ENCODE peak calls at places on chromosome 12, in ten cellular contexts. M is ovary, Y is spleen, W is lower leg skin, T is transverse colon, C is endothelial cell of umbilical vein, F is esophagus squamous epithelium, G is uterus, A is sigmoid colon, Z is suprapubic skin. J is an unnamed sample.

GRCh38 chr12:84357314-84357713 is 555.3 kb downstream of the SLC6A15 start:
- DNase-seq in M (no peak), Y (no peak), W (no peak), T (no peak), C (no peak), F (no peak), G (no peak), A (no peak), Z (no peak), J (no peak)

GRCh38 chr12:132316497-132317232 is 12.7 kb downstream of the GALNT9 start:
- DNase-seq in M (no peak), Y (no peak), W (no peak), T (no peak), C (no peak), F (no peak), G (no peak), A (no peak), Z (no peak), J (no peak)

GRCh38 chr12:46269429-46270241 is 792 bp upstream of the SLC38A1 start:
- DNase-seq in M (peak; percentile 20), Y (no peak), W (no peak), T (peak; percentile 63), C (no peak), F (no peak), G (no peak), A (no peak), Z (no peak), J (no peak)

GRCh38 chr12:116863275-116863767 is 17.9 kb downstream of the HRK start:
- DNase-seq in M (no peak), Y (no peak), W (no peak), T (peak; percentile 49), C (peak; percentile 13), F (no peak), G (no peak), A (no peak), Z (no peak), J (no peak)

GRCh38 chr12:15443611-15444010 is 121.3 kb downstream of the PTPRO start:
- DNase-seq in M (no peak), Y (no peak), W (no peak), T (no peak), C (no peak), F (no peak), G (no peak), A (no peak), Z (no peak), J (no peak)

GRCh38 chr12:58171914-58172313 is 230.5 kb downstream of the ATP23 start:
- DNase-seq in M (no peak), Y (no peak), W (no peak), T (peak; percentile 18), C (peak; percentile 80), F (no peak), G (no peak), A (no peak), Z (no peak), J (no peak)

GRCh38 chr12:86551146-86551571 is 295.0 kb upstream of the MGAT4C start:
- DNase-seq in M (no peak), Y (peak; percentile 57), W (no peak), T (no peak), C (no peak), F (no peak), G (no peak), A (no peak), Z (no peak), J (peak; percentile 26)

GRCh38 chr12:10175849-10176641 is 2.8 kb upstream of the TMEM52B start:
- DNase-seq in M (no peak), Y (no peak), W (peak; percentile 30), T (peak; percentile 10), C (no peak), F (no peak), G (no peak), A (no peak), Z (no peak), J (no peak)

GRCh38 chr12:89971880-89972279 is 263.2 kb upstream of the ATP2B1 start:
- DNase-seq in M (no peak), Y (no peak), W (no peak), T (no peak), C (peak; percentile 69), F (no peak), G (no peak), A (no peak), Z (no peak), J (no peak)

GRCh38 chr12:111084172-111084571 is 163.8 kb upstream of the MYL2 start:
- DNase-seq in M (no peak), Y (no peak), W (no peak), T (no peak), C (no peak), F (no peak), G (no peak), A (no peak), Z (no peak), J (no peak)
- TF ChIP-seq CTCF in M (no peak), Y (no peak), W (no peak), T (no peak), C (no peak), F (no peak), G (no peak), A (no peak), Z (no peak), J (no peak)

GRCh38 chr12:4539167-4539870 is 629 bp downstream of the RAD51AP1 start:
- DNase-seq in M (no peak), Y (no peak), W (no peak), T (no peak), C (no peak), F (no peak), G (no peak), A (no peak), Z (no peak), J (no peak)

GRCh38 chr12:4535871-4536270 is 2.8 kb upstream of the RAD51AP1 start:
- DNase-seq in M (no peak), Y (no peak), W (no peak), T (no peak), C (no peak), F (no peak), G (no peak), A (no peak), Z (no peak), J (no peak)

GRCh38 chr12:4540633-4541032 is 1.9 kb downstream of the RAD51AP1 start:
- DNase-seq in M (no peak), Y (no peak), W (no peak), T (no peak), C (no peak), F (no peak), G (no peak), A (no peak), Z (no peak), J (no peak)

GRCh38 chr12:4540170-4540569 is 1.5 kb downstream of the RAD51AP1 start:
- DNase-seq in M (no peak), Y (no peak), W (no peak), T (no peak), C (no peak), F (no peak), G (no peak), A (no peak), Z (no peak), J (no peak)

DNA sequence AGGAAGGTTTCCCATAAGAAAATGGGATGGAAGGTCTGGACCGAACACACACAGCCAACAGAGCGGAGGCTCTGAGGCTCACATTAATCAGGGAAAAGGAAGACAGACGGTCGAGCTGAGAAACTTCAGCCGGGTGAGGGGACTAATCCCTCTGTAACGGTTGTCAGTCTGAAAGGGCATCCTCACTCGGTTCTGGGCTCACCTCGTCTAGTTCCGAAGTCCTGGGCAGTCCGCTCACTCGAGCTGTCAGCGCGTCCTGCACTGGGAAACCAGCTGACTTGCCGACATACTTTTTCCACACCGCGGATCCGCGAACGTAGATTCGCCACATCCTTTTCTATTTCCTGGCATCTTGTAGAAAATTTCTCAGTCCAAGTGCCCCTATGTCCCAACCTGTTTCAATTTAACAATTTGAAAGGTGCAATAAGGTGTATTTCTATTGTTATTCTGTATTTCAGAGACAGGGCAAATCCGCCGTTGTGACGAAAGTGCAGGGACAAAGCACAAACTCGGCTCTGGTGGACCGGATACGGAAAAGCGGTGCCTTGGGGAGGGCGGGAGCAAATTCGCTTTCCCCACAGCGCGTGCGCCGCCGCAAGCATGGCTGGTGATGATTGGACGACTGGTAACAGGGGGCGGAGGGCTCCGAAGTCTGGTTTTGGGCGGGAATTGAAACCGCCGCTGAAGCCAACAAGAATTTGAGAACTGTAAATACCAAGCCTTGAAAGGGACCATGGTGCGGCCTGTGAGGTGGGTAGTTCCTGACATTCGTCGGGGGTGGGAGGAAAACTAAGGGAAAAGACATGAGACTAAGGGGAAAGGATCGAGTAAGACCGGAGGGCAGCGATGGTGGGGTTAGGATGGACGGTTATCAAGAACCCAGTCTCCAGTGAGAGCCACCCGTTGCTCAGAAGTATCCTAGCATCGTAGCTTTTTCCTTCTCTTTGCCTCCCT is at the start of gene RAD51AP1:
- DNase-seq in M (peak; percentile 92), Y (peak; percentile 97), W (peak; percentile 91), T (peak; percentile 95), C (peak; percentile 98), F (peak; percentile 70), G (peak; percentile 94), A (peak; percentile 96), Z (peak; percentile 97), J (peak; percentile 87)
- TF ChIP-seq POLR2A in M (no peak), Y (no peak), W (no peak), T (peak; percentile 46), C (peak; percentile 18), F (no peak), G (no peak), A (no peak), Z (no peak), J (peak; percentile 35)

GRCh38 chr12:12993367-12993766 is 6.7 kb downstream of the HEBP1 start:
- DNase-seq in M (no peak), Y (no peak), W (no peak), T (no peak), C (no peak), F (no peak), G (no peak), A (no peak), Z (no peak), J (no peak)
- H3K4me3 ChIP-seq in M (no peak overlapping the region), Y (no peak overlapping the region), W (no peak overlapping the region), T (no peak overlapping the region), C (no peak overlapping the region), F (no peak overlapping the region), G (no peak overlapping the region), A (no peak overlapping the region), Z (no peak overlapping the region), J (no peak overlapping the region)

GRCh38 chr12:3658327-3659163 is 94.4 kb downstream of the CRACR2A start:
- DNase-seq in M (no peak), Y (no peak), W (no peak), T (peak; percentile 42), C (peak; percentile 20), F (no peak), G (no peak), A (no peak), Z (no peak), J (peak; percentile 21)

GRCh38 chr12:3651585-3652424 is 101.1 kb downstream of the CRACR2A start:
- DNase-seq in M (no peak), Y (no peak), W (no peak), T (no peak), C (no peak), F (no peak), G (no peak), A (no peak), Z (no peak), J (no peak)

GRCh38 chr12:3656946-3657622 is 95.8 kb downstream of the CRACR2A start:
- DNase-seq in M (no peak), Y (no peak), W (no peak), T (no peak), C (no peak), F (no peak), G (no peak), A (no peak), Z (no peak), J (no peak)

GRCh38 chr12:3661028-3661427 is 91.9 kb downstream of the CRACR2A start:
- DNase-seq in M (no peak), Y (no peak), W (no peak), T (no peak), C (no peak), F (no peak), G (no peak), A (no peak), Z (no peak), J (no peak)

GRCh38 chr12:3655331-3655900 is 97.5 kb downstream of the CRACR2A start:
- DNase-seq in M (no peak), Y (no peak), W (no peak), T (no peak), C (peak; percentile 4), F (no peak), G (no peak), A (no peak), Z (no peak), J (peak; percentile 21)
- TF ChIP-seq CTCF in M (no peak), Y (no peak), W (no peak), T (peak; percentile 8), C (peak; percentile 18), F (no peak), G (no peak), A (no peak), Z (no peak), J (peak; percentile 45)

J was measured in gastrocnemius medialis.